ENCODE peak calls at places on chromosomes 16 and 17, in five cellular contexts. X is CD4-positive, alpha-beta T cell; H is heart right ventricle; G is suprapubic skin; B is ovary. E is an unnamed sample.

GRCh38 chr16:50627419-50627818 is 53.7 kb downstream of the SNX20 start:
- DNase-seq in X (peak), G (no peak), H (peak), B (peak), E (peak)

GRCh38 chr17:78665952-78666920 is 89.0 kb upstream of the DNAH17 start:
- DNase-seq in G (peak), X (peak), B (peak), H (no peak), E (no peak)

GRCh38 chr17:41140360-41141132 is at the start of gene KRTAP4-6:
- DNase-seq in G (no peak), H (no peak), B (no peak), X (no peak), E (peak)

GRCh38 chr16:86298166-86299131 is 211.9 kb upstream of the FOXF1 start:
- DNase-seq in X (no peak), B (no peak), G (peak), H (no peak), E (no peak)

GRCh38 chr17:78589885-78590284 is 12.7 kb upstream of the DNAH17 start:
- DNase-seq in G (no peak), H (no peak), X (no peak), B (no peak), E (peak)

GRCh38 chr17:80624864-80625263 is 80.2 kb downstream of the RPTOR start:
- DNase-seq in H (no peak), B (no peak), G (no peak), X (no peak), E (no peak)

GRCh38 chr16:11315499-11315898 is 29.8 kb upstream of the RMI2 start:
- DNase-seq in G (no peak), H (no peak), X (no peak), B (peak), E (peak)

GRCh38 chr17:72173475-72174116 is 52.8 kb downstream of the SOX9 start:
- DNase-seq in H (no peak), G (no peak), X (no peak), B (no peak), E (no peak)

GRCh38 chr17:6162892-6163291 is 92.7 kb downstream of the WSCD1 start:
- DNase-seq in X (no peak), B (no peak), G (no peak), H (no peak), E (no peak)

GRCh38 chr17:64491034-64491860 is 5.6 kb downstream of the POLG2 start:
- DNase-seq in B (no peak), X (peak), H (no peak), G (no peak), E (peak)

GRCh38 chr17:4365628-4366311 is 705 bp downstream of the UBE2G1 start:
- DNase-seq in X (peak), H (peak), B (peak), G (peak), E (no peak)

GRCh38 chr17:45394913-45395568 is 37.6 kb downstream of the ARHGAP27 start:
- DNase-seq in G (peak), H (peak), B (peak), X (peak), E (no peak)

DNA sequence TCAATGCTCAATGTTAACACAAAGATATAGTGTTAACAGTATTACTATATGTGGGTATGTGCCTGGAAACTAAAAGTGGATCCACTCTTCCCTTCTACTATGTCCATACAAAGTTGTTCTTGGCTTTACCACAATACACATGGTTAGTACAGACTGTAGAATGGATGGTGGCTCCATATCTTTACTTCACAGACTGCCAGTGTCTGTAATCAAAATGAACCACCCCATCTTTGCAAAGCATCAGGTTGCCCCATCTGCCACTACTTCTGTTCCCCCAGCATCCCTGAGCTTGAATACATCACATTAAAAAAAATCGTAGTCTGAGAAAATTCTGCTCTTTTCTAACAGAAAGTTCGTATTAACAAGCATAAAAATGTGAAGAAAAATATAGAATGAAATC is 30.0 kb downstream of the USP32 start:
- DNase-seq in X (no peak), H (no peak), B (no peak), G (no peak), E (no peak)
- H3K27ac ChIP-seq in X (no peak), H (no peak), B (no peak), G (no peak), E (no peak)

DNA sequence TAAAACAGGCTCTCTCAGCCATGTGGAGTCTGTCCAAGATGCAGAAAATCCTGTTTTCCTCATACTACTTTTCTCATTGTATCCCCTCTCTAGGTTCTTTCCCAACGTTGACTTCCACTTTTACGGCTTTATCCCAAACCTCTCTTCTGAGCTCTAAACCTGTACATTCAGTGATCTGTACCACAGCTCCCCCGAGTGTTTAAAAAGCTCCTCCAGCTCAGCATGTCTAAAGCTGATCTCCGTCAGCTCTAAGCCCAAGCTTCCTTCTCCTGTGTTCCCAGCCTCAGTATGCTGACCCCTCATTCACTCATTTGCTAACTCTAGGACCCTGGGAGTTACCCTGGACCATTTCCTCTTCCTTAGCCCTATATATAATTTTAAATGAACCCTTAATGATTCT is 144.6 kb downstream of the DNAH9 start:
- DNase-seq in G (no peak), B (no peak), H (no peak), X (no peak), E (no peak)
- TF ChIP-seq CTCF in G (no peak), B (no peak), H (peak), X (no peak), E (no peak)

DNA sequence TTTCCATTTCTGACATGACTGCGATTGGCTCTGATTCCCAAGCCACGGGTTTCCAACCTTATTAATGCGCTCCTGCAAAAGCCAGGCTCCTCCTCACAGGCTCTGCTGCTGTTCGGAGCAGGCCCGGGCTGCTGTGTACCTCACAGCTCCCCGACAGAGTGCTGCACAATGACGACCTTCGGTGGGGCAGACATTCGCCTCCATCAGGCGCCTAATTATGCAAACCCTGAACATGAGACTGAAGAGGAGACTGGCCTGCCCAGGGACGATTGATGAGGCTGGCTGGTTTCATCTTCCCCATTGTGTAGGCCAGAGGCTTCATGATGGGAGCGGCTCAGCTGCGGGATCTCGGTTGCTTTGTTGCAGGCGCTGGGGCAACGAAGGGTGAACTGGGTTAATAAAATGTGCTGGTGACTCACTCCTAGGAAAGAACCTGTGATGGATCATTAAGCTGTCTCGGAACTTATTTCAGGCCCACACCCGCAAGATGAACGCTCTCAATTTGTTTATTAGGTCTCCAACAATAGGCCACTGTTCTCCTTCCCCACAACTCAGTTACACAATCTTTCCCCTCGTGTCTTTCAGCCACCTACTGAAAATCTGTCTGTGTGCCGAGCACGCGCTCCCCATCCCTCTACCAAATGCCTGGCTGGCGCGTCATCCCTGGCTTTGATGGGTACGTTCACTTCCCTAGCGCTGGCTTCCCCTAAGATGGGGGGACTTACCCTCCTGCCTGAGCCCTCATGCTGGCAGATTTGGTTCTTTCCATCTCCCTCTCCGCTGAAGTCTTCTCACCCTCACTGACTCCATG is 27.2 kb upstream of the TOB1 start:
- DNase-seq in B (no peak), G (peak), X (no peak), H (no peak), E (peak)
- H3K27ac ChIP-seq in B (no peak), G (peak), X (no peak), H (no peak), E (peak)

GRCh38 chr17:63399856-63400255 is 46.2 kb downstream of the CYB561 start:
- DNase-seq in G (peak), X (no peak), H (peak), B (peak), E (no peak)
- TF ChIP-seq CTCF in G (no peak), X (no peak), H (no peak), B (no peak), E (no peak)

E was measured in foreskin keratinocyte.